ENCODE peak calls at places on chromosomes 16 and 17, in seven cellular contexts. S is ascending aorta, X is pancreas, Z is HepG2, F is body of pancreas, T is GM12864, W is brain microvascular endothelial cell. Y is an unnamed sample.

GRCh38 chr17:75743625-75744206 is 21.3 kb downstream of the GALK1 start:
- DNase-seq in S (no peak), X (no peak), Z (no peak), F (no peak), T (no peak), W (no peak), Y (no peak)

GRCh38 chr16:14672403-14672971 is 21.6 kb downstream of the PLA2G10 start:
- DNase-seq in S (no peak), X (peak; percentile 54), Z (peak; percentile 16), F (peak; percentile 35), T (peak; percentile 61), W (no peak), Y (no peak)

GRCh38 chr17:82838386-82839063 is 1.3 kb downstream of the ZNF750 start:
- DNase-seq in S (no peak), X (peak; percentile 65), Z (peak; percentile 88), F (peak; percentile 75), T (no peak), W (no peak), Y (peak; percentile 37)

GRCh38 chr17:61482467-61482866 is 30.2 kb downstream of the TBX4 start:
- DNase-seq in S (no peak), X (no peak), Z (no peak), F (no peak), T (no peak), W (no peak), Y (no peak)

GRCh38 chr16:68790130-68790761 is 53.1 kb upstream of the TANGO6 start:
- DNase-seq in S (no peak), X (no peak), Z (peak; percentile 96), F (peak; percentile 32), T (no peak), W (peak; percentile 82), Y (no peak)

GRCh38 chr16:2514333-2515179 is 804 bp downstream of the ATP6V0C start:
- DNase-seq in S (no peak), X (peak; percentile 45), Z (no peak), F (peak; percentile 48), T (no peak), W (no peak), Y (no peak)

GRCh38 chr16:53775821-53776431 is 72.0 kb downstream of the FTO start:
- DNase-seq in S (no peak), X (peak; percentile 20), Z (peak; percentile 80), F (peak; percentile 28), T (no peak), W (peak; percentile 86), Y (no peak)

GRCh38 chr17:47253541-47254402 is at the start of gene ITGB3:
- DNase-seq in S (no peak), X (peak; percentile 53), Z (peak; percentile 37), F (peak; percentile 64), T (no peak), W (peak; percentile 55), Y (no peak)

GRCh38 chr17:58269557-58270291 is 11.0 kb downstream of the MPO start:
- DNase-seq in S (no peak), X (no peak), Z (no peak), F (no peak), T (no peak), W (no peak), Y (no peak)

GRCh38 chr16:67029249-67030096 is 524 bp downstream of the CBFB start:
- DNase-seq in S (no peak), X (peak; percentile 52), Z (no peak), F (peak; percentile 60), T (no peak), W (peak; percentile 34), Y (peak; percentile 70)

GRCh38 chr16:78551487-78552085 is 452.1 kb downstream of the WWOX start:
- DNase-seq in S (no peak), X (no peak), Z (no peak), F (no peak), T (no peak), W (no peak), Y (no peak)

GRCh38 chr16:66549284-66550131 is at the start of gene TK2:
- DNase-seq in S (no peak), X (peak; percentile 67), Z (peak; percentile 37), F (peak; percentile 73), T (no peak), W (peak; percentile 62), Y (peak; percentile 69)

GRCh38 chr17:47203984-47204721 is 5.0 kb upstream of the MYL4 start:
- DNase-seq in S (no peak), X (no peak), Z (no peak), F (no peak), T (no peak), W (peak; percentile 34), Y (no peak)

GRCh38 chr17:36188891-36189306 is 7.7 kb downstream of the CCL3L1 start:
- DNase-seq in S (peak; percentile 80), X (no peak), Z (no peak), F (no peak), T (peak; percentile 57), W (no peak), Y (no peak)

GRCh38 chr17:37520174-37520573 is 30.5 kb downstream of the DUSP14 start:
- DNase-seq in S (no peak), X (no peak), Z (no peak), F (no peak), T (no peak), W (no peak), Y (no peak)

GRCh38 chr16:49542391-49542891 is 168.8 kb downstream of the C16orf78 start:
- DNase-seq in S (no peak), X (no peak), Z (no peak), F (no peak), T (no peak), W (no peak), Y (no peak)

GRCh38 chr16:10878644-10879498 is 1.9 kb downstream of the CIITA start:
- DNase-seq in S (no peak), X (peak; percentile 17), Z (no peak), F (peak; percentile 29), T (no peak), W (peak; percentile 6), Y (no peak)

GRCh38 chr17:12548558-12548957 is 117.1 kb upstream of the MYOCD start:
- DNase-seq in S (no peak), X (no peak), Z (no peak), F (no peak), T (no peak), W (no peak), Y (no peak)

GRCh38 chr17:68034452-68034776 is 1.1 kb upstream of the KPNA2 start:
- DNase-seq in S (no peak), X (no peak), Z (no peak), F (no peak), T (no peak), W (no peak), Y (no peak)

GRCh38 chr16:3431779-3432219 is 11.5 kb downstream of the ZNF597 start:
- DNase-seq in S (no peak), X (no peak), Z (no peak), F (peak; percentile 61), T (peak; percentile 27), W (peak; percentile 12), Y (peak; percentile 50)

GRCh38 chr16:85350973-85351372 is 238.7 kb upstream of the CIBAR2 start:
- DNase-seq in S (peak; percentile 78), X (peak; percentile 98), Z (no peak), F (peak; percentile 97), T (no peak), W (peak; percentile 66), Y (peak; percentile 96)

GRCh38 chr16:4212934-4213296 is 29.0 kb downstream of the SRL start:
- DNase-seq in S (no peak), X (no peak), Z (peak; percentile 72), F (no peak), T (no peak), W (peak; percentile 27), Y (no peak)

DNA sequence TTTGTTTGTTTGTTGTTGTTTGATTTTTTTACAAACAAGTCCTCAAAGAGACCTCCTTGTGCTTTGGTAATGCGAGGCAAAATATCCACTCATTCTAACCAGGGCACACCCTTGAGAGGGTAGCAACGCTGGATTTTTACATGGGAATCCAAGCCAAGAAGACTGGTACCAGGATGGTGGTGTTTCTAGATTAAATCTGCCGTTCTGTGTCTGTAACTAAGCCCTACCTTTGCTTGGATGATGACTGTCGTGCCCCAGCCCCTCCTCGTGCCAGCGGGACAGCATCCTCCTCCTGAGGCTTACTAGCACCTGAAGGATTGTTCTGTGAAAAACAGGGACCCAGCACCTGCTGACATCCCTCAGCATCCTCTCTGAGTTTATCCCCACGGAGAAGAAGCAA is 5.2 kb upstream of the HSBP1 start:
- DNase-seq in S (no peak), X (no peak), Z (no peak), F (no peak), T (no peak), W (no peak), Y (no peak)
- H3K4me3 ChIP-seq in S (peak overlapping the region; percentile 37), X (no peak overlapping the region), Z (no peak overlapping the region), F (no peak overlapping the region), T (no peak overlapping the region), W (no peak overlapping the region), Y (peak overlapping the region; percentile 63)

DNA sequence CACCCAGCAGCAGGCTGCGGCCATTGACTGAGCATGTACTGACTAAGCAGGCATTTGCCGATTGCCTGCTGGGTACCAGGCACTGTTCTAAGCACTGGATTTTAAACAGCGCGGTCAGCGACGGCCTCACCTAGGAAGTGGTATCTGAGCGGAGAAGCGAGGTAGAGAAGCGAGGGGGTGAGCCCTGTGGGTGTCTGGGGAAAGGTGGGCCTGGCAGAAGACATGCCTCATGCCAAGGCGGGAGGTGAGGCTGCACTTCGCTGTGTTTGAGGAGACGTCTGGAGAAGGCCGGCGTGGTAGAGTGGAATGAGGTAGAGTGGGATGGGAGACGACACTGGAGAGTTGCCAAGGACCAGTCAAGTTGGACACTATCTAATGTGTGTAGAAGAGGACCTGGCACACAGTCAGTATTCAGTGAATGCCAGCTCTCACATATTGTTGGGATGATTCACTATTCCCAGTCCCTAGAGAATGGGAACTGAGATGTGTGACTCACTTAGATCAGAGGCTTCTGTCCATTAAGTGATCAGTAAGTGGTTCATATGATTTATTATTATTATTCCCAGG is 14.4 kb downstream of the SYCE1L start:
- DNase-seq in S (no peak), X (no peak), Z (peak; percentile 46), F (no peak), T (no peak), W (peak; percentile 83), Y (peak; percentile 25)
- H3K4me3 ChIP-seq in S (no peak overlapping the region), X (no peak overlapping the region), Z (no peak overlapping the region), F (no peak overlapping the region), T (no peak overlapping the region), W (no peak overlapping the region), Y (no peak overlapping the region)

DNA sequence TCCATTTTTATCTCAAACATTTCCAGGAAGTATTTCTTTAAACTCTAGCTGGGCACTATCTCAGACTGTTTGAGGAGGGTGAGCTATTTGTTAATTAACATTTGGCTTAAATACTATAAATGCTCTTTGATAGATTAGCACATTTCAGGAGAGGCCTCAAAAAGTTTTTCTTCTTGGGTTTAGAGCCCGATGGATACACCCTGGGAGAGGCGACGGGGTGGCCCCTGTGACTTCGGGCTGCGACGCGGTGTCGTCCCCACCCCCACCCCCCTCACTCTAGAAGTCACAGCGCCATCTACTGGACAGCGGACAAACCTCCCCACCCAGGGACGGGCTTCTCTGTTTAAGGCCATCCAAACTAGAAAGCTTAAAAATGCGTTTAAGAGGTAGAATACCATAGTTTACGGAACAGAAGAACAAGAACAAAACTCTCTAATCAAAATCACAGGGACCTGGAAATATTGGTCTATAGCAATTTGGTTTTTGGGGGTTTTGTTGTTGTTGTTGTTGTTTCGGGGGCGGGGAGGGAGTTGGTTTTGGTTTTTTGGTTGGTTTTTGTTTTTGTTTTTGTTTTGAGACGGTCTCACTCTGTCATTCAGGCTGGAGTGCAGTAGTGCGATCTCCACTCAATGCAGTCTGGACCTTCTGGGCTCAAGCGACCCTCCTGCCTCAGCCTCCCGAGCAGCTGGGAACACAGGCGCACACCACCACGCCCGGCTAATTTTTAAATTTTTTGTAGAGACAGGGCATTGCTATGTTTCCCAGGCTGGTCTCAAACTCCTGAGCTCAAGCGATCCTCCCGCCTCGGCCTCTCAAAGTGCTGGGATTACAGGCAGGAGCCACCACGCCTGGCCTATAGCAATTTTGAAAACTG is 254.4 kb downstream of the C16orf95 start:
- DNase-seq in S (no peak), X (peak; percentile 63), Z (peak; percentile 49), F (peak; percentile 78), T (no peak), W (peak; percentile 63), Y (no peak)
- H3K4me3 ChIP-seq in S (peak overlapping the region; percentile 11), X (no peak overlapping the region), Z (no peak overlapping the region), F (no peak overlapping the region), T (no peak overlapping the region), W (peak overlapping the region; percentile 33), Y (peak overlapping the region; percentile 7)

GRCh38 chr17:56810286-56810781 is 23.4 kb downstream of the C17orf67 start:
- DNase-seq in S (no peak), X (no peak), Z (no peak), F (no peak), T (no peak), W (no peak), Y (no peak)
- H3K4me3 ChIP-seq in S (no peak overlapping the region), X (no peak overlapping the region), Z (no peak overlapping the region), F (no peak overlapping the region), T (no peak overlapping the region), W (no peak overlapping the region), Y (no peak overlapping the region)